ENCODE peak calls at places on chromosomes 16 and 17, in nine cellular contexts. Q, P, V, G, O, X, F, I and A are unnamed samples. For H3K4me1 and H3K9me3, the result is how much of the 10 kb centered on the place peaks cover.

GRCh38 chr17:50538549-50539410 is 6.2 kb downstream of the EPN3 start:
- DNase-seq in Q (peak), P (no peak), V (no peak), G (no peak), O (no peak), X (no peak), F (peak), I (no peak), A (no peak)

GRCh38 chr17:12389421-12389820 is 276.3 kb upstream of the MYOCD start:
- DNase-seq in Q (no peak), P (no peak), V (no peak), G (no peak), O (no peak), X (no peak), F (no peak), I (no peak), A (no peak)

GRCh38 chr17:60959696-60960095 is 282.0 kb downstream of the BCAS3 start:
- DNase-seq in Q (no peak), P (no peak), V (no peak), G (no peak), O (no peak), X (no peak), F (no peak), I (no peak), A (no peak)

GRCh38 chr17:73325527-73325842 is 13.7 kb upstream of the CDC42EP4 start:
- DNase-seq in Q (no peak), P (no peak), V (no peak), G (no peak), O (no peak), X (no peak), F (no peak), I (no peak), A (no peak)

GRCh38 chr17:182164-182751 is 808 bp upstream of the DOC2B start:
- DNase-seq in Q (no peak), P (no peak), V (no peak), G (no peak), O (no peak), X (peak), F (no peak), I (peak), A (no peak)

GRCh38 chr17:48479014-48479402 is 49.0 kb upstream of the SKAP1 start:
- DNase-seq in Q (no peak), P (no peak), V (no peak), G (no peak), O (no peak), X (no peak), F (no peak), I (no peak), A (no peak)

GRCh38 chr16:22206847-22207714 is 1.0 kb downstream of the EEF2K start:
- DNase-seq in Q (peak), P (peak), V (peak), G (peak), O (peak), X (peak), F (peak), I (peak), A (peak)

GRCh38 chr17:4073983-4074830 is 68.6 kb downstream of the ZZEF1 start:
- DNase-seq in Q (no peak), P (no peak), V (no peak), G (no peak), O (peak), X (no peak), F (peak), I (no peak), A (no peak)

GRCh38 chr17:64147110-64148016 is 17.4 kb upstream of the ERN1 start:
- DNase-seq in Q (no peak), P (no peak), V (no peak), G (no peak), O (no peak), X (no peak), F (no peak), I (no peak), A (no peak)

GRCh38 chr16:27330542-27330941 is 16.8 kb downstream of the IL4R start:
- DNase-seq in Q (no peak), P (no peak), V (no peak), G (no peak), O (peak), X (peak), F (peak), I (peak), A (no peak)

GRCh38 chr16:67529639-67530012 is 997 bp downstream of the RIPOR1 start:
- DNase-seq in Q (peak), P (no peak), V (peak), G (no peak), O (no peak), X (no peak), F (no peak), I (no peak), A (no peak)

GRCh38 chr17:81018044-81018802 is 16.7 kb upstream of the BAIAP2 start:
- DNase-seq in Q (peak), P (no peak), V (peak), G (peak), O (no peak), X (no peak), F (peak), I (peak), A (no peak)

GRCh38 chr17:1182831-1183578 is 3.2 kb upstream of the ABR start:
- DNase-seq in Q (no peak), P (no peak), V (peak), G (no peak), O (no peak), X (no peak), F (no peak), I (no peak), A (peak)

GRCh38 chr17:51768706-51769105 is 389.8 kb downstream of the CA10 start:
- DNase-seq in Q (no peak), P (no peak), V (no peak), G (no peak), O (no peak), X (no peak), F (no peak), I (no peak), A (no peak)

GRCh38 chr17:205176-205538 is 23.7 kb upstream of the DOC2B start:
- DNase-seq in Q (no peak), P (no peak), V (no peak), G (no peak), O (no peak), X (no peak), F (no peak), I (no peak), A (no peak)

GRCh38 chr16:9518054-9518453 is 426.6 kb downstream of the HAPSTR1 start:
- DNase-seq in Q (no peak), P (no peak), V (no peak), G (peak), O (no peak), X (no peak), F (no peak), I (no peak), A (no peak)

GRCh38 chr16:3646348-3646920 is 8.1 kb upstream of the DNASE1 start:
- DNase-seq in Q (peak), P (no peak), V (no peak), G (peak), O (no peak), X (no peak), F (peak), I (peak), A (no peak)

GRCh38 chr17:3911271-3912053 is 4.8 kb downstream of the P2RX1 start:
- DNase-seq in Q (peak), P (peak), V (no peak), G (no peak), O (no peak), X (no peak), F (peak), I (no peak), A (no peak)

GRCh38 chr17:39863244-39863917 is 731 bp downstream of the IKZF3 start:
- DNase-seq in Q (no peak), P (no peak), V (no peak), G (no peak), O (no peak), X (no peak), F (no peak), I (no peak), A (no peak)

DNA sequence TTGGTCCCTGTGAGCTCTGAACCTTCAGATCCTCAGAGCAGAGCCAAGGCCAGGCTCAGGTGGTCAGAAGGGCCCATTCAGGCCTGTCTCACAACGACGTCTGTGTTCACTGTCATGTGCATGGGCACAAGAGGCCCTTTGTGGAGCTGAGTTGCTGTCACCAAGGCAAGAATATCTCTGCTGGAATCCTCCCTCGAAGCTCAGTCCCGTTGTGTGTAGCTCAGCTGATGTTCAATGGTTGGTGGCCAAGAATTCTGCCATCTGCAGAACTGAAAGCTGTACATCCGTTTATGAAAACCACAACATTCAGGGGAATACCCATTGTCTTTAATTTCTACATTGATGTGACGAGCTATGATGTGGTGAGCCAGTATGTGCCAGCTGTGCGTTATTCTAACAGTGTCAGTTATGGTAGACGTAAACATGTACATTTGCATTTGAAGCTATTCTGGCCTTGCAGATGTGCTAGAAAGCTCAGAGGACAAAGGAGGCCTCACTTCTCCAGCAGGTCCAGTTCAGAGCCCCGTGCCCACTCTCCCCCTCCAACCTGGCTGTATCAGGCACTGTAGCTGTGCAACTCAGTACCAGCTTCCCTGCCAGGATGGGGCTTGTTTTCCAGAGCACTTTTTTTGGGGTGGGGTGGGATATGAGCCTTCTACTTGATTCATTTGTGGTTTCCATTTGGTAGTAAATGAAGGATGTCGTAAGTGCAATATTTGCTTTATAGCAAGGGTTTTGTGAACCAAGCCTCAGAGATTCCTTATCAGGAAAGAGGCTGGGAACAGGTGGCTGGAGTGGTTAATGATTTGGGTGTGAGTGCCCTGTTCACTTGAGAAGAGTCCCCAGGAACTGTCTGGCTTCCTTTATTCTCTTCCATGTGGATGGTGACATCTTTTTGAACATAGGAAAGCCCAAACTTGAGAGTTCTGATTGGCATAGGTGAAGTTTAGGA is 56.1 kb downstream of the B9D1 start:
- DNase-seq in Q (no peak), P (peak), V (no peak), G (no peak), O (no peak), X (no peak), F (no peak), I (peak), A (no peak)
- H3K4me1 ChIP-seq in Q (under half), P (under half), V (under half), G (under half), O (half or more), X (under half), F (under half), I (under half), A (under half)

GRCh38 chr16:70158261-70158939 is 15.2 kb upstream of the CLEC18C start:
- DNase-seq in Q (no peak), P (no peak), V (no peak), G (peak), O (no peak), X (no peak), F (no peak), I (no peak), A (no peak)
- H3K9me3 ChIP-seq in Q (under half), P (under half), V (under half), G (under half), O (under half), X (under half), F (under half), I (under half), A (under half)

DNA sequence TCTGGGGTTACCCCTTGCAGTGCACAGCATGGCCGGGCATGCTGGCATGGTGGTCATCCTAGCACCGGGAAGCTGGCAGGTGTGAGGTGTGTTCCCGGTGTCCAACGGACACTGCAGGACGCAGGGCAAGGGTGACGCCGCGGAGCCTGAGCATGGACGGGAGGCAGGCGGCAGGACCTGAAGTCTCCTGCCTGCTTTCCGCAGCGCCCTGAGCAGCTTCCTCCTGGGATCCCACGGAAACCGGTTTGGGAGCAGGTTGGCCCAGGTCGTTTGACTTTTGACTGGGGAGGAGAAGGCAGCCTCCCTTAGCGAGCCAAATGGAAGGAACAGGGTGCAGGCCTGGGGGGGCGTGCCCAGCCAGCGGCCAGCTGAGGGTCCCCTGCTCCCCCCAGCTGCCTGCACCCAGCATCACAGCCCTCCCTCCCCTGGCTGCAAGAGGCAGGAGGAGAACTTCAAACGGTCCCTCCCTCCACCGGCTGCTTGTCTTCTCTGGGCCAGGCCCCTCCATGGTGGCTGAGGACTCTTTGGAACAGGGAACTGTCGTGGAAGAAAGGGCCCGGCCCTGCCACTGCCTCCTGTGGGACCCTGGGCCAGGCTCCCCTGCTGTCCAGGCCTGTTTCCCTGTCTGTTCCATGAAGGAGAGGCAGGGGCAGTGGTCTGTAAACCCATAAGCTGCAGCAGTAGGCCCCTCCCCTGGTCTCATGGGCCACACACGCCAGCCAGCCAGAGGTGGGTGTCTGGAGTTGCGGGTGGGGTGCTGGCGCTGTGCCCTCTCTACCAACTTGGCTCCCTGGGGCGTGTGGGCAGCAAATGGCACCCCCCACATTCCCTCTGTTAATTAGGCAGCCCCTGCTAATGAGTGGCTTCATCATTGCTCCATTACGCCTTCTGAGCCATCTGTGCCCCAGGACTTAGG is 7.9 kb upstream of the ADGRG1 start:
- DNase-seq in Q (peak), P (no peak), V (no peak), G (peak), O (no peak), X (peak), F (peak), I (peak), A (peak)
- H3K4me3 ChIP-seq in Q (peak), P (no peak), V (no peak), G (peak), O (no peak), X (peak), F (peak), I (peak), A (no peak)

DNA sequence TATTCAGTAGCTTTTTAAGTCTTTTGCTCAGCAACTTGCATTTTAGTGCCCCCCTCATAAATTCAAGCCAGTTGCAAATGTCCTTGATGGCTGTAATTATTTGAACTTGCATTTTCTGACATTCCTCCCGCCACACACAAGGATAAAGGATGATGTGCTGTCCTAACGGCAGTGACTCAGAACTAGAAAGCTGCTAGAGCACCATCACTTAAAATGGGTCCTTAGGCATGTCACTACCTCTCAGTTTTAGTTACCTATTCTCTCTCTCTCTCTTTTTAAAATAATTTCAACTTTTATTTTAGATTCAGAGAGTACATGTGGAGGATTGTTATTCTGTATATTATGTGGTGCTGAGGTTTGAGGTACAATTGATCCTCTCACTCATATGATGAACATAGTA is 306.8 kb downstream of the CNTNAP4 start:
- DNase-seq in Q (no peak), P (no peak), V (no peak), G (no peak), O (no peak), X (no peak), F (no peak), I (no peak), A (peak)
- H3K4me1 ChIP-seq in Q (under half), P (under half), V (under half), G (under half), O (under half), X (under half), F (under half), I (under half), A (under half)